ENCODE peak calls at places on chromosome 1, in six cellular contexts. One of them, this sample, is unnamed.
A peak's percentile ranks its signal among the peaks of the same experiment; 100 is the strongest.

GRCh38 chr1:110450928-110451327 is at the start of gene PROK1:
- DNase-seq in astrocyte of the hippocampus: no peak
- DNase-seq in uterus: no peak
- DNase-seq in AG08395: no peak
- DNase-seq in lung microvascular endothelial cell: no peak
- DNase-seq in fibroblast of the conjunctiva: no peak
- DNase-seq in this sample: no peak

GRCh38 chr1:67429528-67430357 is 459 bp downstream of the SERBP1 start:
- DNase-seq in astrocyte of the hippocampus: peak; percentile 53
- DNase-seq in uterus: peak; percentile 26
- DNase-seq in AG08395: peak; percentile 22
- DNase-seq in lung microvascular endothelial cell: peak; percentile 47
- DNase-seq in fibroblast of the conjunctiva: no peak
- DNase-seq in this sample: peak; percentile 56

GRCh38 chr1:3349161-3349967 is 105.1 kb upstream of the ARHGEF16 start:
- DNase-seq in astrocyte of the hippocampus: peak; percentile 66
- DNase-seq in uterus: no peak
- DNase-seq in AG08395: no peak
- DNase-seq in lung microvascular endothelial cell: no peak
- DNase-seq in fibroblast of the conjunctiva: no peak
- DNase-seq in this sample: no peak

GRCh38 chr1:158196461-158196860 is 15.8 kb downstream of the CD1D start:
- DNase-seq in astrocyte of the hippocampus: no peak
- DNase-seq in uterus: no peak
- DNase-seq in AG08395: no peak
- DNase-seq in lung microvascular endothelial cell: no peak
- DNase-seq in fibroblast of the conjunctiva: no peak
- DNase-seq in this sample: no peak

GRCh38 chr1:63322248-63322943 is at the start of gene FOXD3:
- DNase-seq in astrocyte of the hippocampus: peak; percentile 57
- DNase-seq in uterus: peak; percentile 26
- DNase-seq in AG08395: peak; percentile 31
- DNase-seq in lung microvascular endothelial cell: peak; percentile 45
- DNase-seq in fibroblast of the conjunctiva: no peak
- DNase-seq in this sample: no peak

GRCh38 chr1:173920868-173921267 is 3.7 kb upstream of the SERPINC1 start:
- DNase-seq in astrocyte of the hippocampus: no peak
- DNase-seq in uterus: no peak
- DNase-seq in AG08395: no peak
- DNase-seq in lung microvascular endothelial cell: no peak
- DNase-seq in fibroblast of the conjunctiva: no peak
- DNase-seq in this sample: no peak

GRCh38 chr1:87169250-87169910 is 159.3 kb upstream of the LMO4 start:
- DNase-seq in astrocyte of the hippocampus: no peak
- DNase-seq in uterus: no peak
- DNase-seq in AG08395: no peak
- DNase-seq in lung microvascular endothelial cell: no peak
- DNase-seq in fibroblast of the conjunctiva: no peak
- DNase-seq in this sample: no peak

GRCh38 chr1:150233359-150234308 is 2.3 kb downstream of the ANP32E start:
- DNase-seq in astrocyte of the hippocampus: peak; percentile 24
- DNase-seq in uterus: peak; percentile 40
- DNase-seq in AG08395: no peak
- DNase-seq in lung microvascular endothelial cell: peak; percentile 7
- DNase-seq in fibroblast of the conjunctiva: no peak
- DNase-seq in this sample: peak; percentile 58

GRCh38 chr1:33050221-33051076 is 13.8 kb upstream of the AK2 start:
- DNase-seq in astrocyte of the hippocampus: no peak
- DNase-seq in uterus: no peak
- DNase-seq in AG08395: peak; percentile 21
- DNase-seq in lung microvascular endothelial cell: peak; percentile 67
- DNase-seq in fibroblast of the conjunctiva: peak; percentile 96
- DNase-seq in this sample: no peak

GRCh38 chr1:242318140-242318539 is 206.4 kb downstream of the PLD5 start:
- DNase-seq in astrocyte of the hippocampus: no peak
- DNase-seq in uterus: peak; percentile 11
- DNase-seq in AG08395: no peak
- DNase-seq in lung microvascular endothelial cell: no peak
- DNase-seq in fibroblast of the conjunctiva: no peak
- DNase-seq in this sample: no peak

GRCh38 chr1:1019122-1019999 is 559 bp upstream of the AGRN start:
- DNase-seq in astrocyte of the hippocampus: peak; percentile 96
- DNase-seq in uterus: peak; percentile 76
- DNase-seq in AG08395: peak; percentile 97
- DNase-seq in lung microvascular endothelial cell: peak; percentile 89
- DNase-seq in fibroblast of the conjunctiva: peak; percentile 57
- DNase-seq in this sample: peak; percentile 86

GRCh38 chr1:159906960-159907359 is 7.0 kb upstream of the CFAP45 start:
- DNase-seq in astrocyte of the hippocampus: no peak
- DNase-seq in uterus: no peak
- DNase-seq in AG08395: no peak
- DNase-seq in lung microvascular endothelial cell: no peak
- DNase-seq in fibroblast of the conjunctiva: no peak
- DNase-seq in this sample: no peak

GRCh38 chr1:203671808-203672207 is 45.2 kb downstream of the ATP2B4 start:
- DNase-seq in astrocyte of the hippocampus: no peak
- DNase-seq in uterus: no peak
- DNase-seq in AG08395: no peak
- DNase-seq in lung microvascular endothelial cell: no peak
- DNase-seq in fibroblast of the conjunctiva: no peak
- DNase-seq in this sample: no peak

This sample was measured in activated CD8-positive, alpha-beta memory T cell treated with anti-CD3 and anti-CD28 coated beads, Interleukin-2, amount 10 ng/mL, durations not matched to agents 7 days and 5 days.